ENCODE peak calls at places on chromosomes 1 and 21, in five cellular contexts. Y, Q, C, K and S are unnamed samples.

GRCh38 chr1:184019066-184019465 is 18.5 kb downstream of the COLGALT2 start:
- DNase-seq in Y (no peak), Q (no peak), C (no peak), K (no peak), S (no peak)

GRCh38 chr1:75130312-75130677 is 3.9 kb upstream of the LHX8 start:
- DNase-seq in Y (no peak), Q (no peak), C (peak; percentile 37), K (no peak), S (no peak)

GRCh38 chr21:26177187-26177586 is 6.6 kb upstream of the APP start:
- DNase-seq in Y (no peak), Q (no peak), C (no peak), K (no peak), S (no peak)

GRCh38 chr1:200473698-200474371 is 64.0 kb upstream of the ZNF281 start:
- DNase-seq in Y (no peak), Q (no peak), C (no peak), K (no peak), S (no peak)

GRCh38 chr1:109569323-109569722 is 20.9 kb downstream of the GNAI3 start:
- DNase-seq in Y (no peak), Q (no peak), C (no peak), K (no peak), S (no peak)

GRCh38 chr21:18987515-18988026 is 584.0 kb upstream of the TMPRSS15 start:
- DNase-seq in Y (no peak), Q (no peak), C (peak; percentile 37), K (no peak), S (no peak)

GRCh38 chr1:180609643-180610555 is 21.9 kb upstream of the XPR1 start:
- DNase-seq in Y (no peak), Q (no peak), C (no peak), K (no peak), S (no peak)

GRCh38 chr1:43866201-43866600 is 67.4 kb upstream of the ARTN start:
- DNase-seq in Y (no peak), Q (no peak), C (no peak), K (no peak), S (no peak)

GRCh38 chr1:155063550-155064108 is at the start of gene EFNA4:
- DNase-seq in Y (peak; percentile 86), Q (peak; percentile 93), C (peak; percentile 90), K (peak; percentile 89), S (peak; percentile 87)

GRCh38 chr1:44072204-44072603 is 40.9 kb upstream of the SLC6A9 start:
- DNase-seq in Y (no peak), Q (no peak), C (no peak), K (no peak), S (no peak)

GRCh38 chr1:172287207-172287606 is 133.3 kb upstream of the C1orf105 start:
- DNase-seq in Y (peak; percentile 62), Q (peak; percentile 14), C (no peak), K (no peak), S (no peak)

DNA sequence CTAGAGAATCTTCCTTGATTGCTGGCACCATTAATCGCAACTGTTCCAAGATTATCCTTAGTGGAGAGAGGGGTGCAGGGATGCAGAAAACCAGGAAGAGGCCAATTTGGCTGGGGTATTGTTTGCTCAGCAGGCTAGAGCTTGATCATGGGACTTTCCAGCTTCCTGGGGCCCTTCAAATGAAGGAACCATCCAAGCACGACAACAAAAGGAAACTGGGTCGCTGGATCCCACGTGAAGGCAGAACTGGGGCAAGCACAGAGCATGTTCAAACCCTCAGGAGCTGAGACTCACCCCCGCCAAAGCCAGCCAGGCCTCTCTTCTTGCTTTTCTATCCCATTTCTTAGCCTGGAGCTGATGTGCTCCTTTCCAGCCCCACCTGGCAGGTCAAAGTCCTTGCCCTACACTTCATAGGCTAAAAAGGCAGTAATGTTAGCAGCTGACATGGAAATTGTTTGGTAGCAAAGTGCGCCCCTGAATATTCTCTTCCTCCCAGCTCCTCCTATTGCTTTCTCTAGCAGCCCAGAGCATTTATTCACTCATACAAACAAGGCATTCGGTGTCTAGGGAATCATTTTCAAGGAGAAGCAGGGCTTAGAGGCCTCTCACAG is 11.6 kb downstream of the KCNA2 start:
- DNase-seq in Y (no peak), Q (no peak), C (no peak), K (no peak), S (no peak)
- H3K27ac ChIP-seq in Y (no peak overlapping the region), Q (no peak overlapping the region), C (no peak overlapping the region), K (no peak overlapping the region), S (no peak overlapping the region)

DNA sequence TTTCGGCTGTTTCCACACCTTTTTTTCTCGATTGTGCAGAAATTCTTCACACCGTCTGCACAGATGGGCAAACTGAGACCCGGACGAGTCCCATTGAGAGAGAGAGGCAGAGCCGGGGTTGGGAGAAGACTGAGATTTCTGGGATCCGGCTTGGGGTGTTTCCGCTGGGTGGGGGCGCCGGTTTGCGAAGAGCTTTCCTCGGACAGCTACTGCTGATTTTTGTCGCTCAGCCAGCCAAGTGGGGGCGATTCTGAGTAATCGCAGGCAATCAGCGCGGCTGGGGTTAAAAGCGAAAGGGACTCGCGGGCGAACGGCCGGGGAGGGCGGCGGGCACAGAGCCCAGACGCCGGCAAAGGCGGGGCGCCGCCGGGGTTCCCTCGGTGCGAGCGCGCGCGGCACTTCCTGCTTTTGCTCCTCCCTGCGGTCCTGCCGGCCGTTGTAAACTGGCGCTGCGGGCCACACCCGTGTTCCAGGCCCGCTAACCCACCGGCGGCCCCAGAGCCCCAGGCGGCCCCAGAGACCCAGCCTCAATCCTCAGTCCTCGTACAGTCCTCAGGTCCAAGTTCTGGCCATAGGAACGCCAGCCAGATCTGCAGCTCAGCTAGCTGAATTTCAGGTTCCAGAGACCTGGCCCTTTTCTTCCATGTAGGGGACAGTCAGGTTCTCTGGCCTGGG is 32.4 kb upstream of the JUN start:
- DNase-seq in Y (peak; percentile 90), Q (peak; percentile 96), C (peak; percentile 94), K (peak; percentile 88), S (peak; percentile 78)
- H3K4me1 ChIP-seq in Y (peaks cover 8% of the 10 kb centered on the region), Q (peaks cover 43% of the 10 kb centered on the region), C (peaks cover 9% of the 10 kb centered on the region), K (no peaks in the 10 kb centered on the region), S (peaks cover 51% of the 10 kb centered on the region)

DNA sequence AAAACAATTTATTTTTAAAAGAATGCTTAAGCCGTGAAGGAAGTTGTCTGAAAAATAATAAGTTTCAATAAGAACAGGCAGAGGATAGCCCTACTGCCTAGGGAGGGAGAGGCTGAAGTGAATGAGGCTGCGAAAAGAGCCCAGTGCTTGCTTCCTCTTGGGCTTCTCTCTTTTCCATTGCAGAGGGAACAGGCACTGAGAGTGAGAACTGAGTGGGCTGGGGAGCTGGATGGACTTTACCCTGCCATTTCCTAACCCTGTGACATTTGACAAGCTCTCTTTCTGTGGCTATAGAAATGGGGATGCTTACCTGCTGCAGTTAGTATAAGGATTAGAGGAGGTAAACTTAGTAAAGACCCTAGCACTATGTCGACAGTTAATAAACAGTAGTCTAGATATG is 30.0 kb downstream of the TENT5C start:
- DNase-seq in Y (no peak), Q (no peak), C (no peak), K (no peak), S (no peak)
- H3K4me3 ChIP-seq in Y (no peak overlapping the region), Q (no peak overlapping the region), C (no peak overlapping the region), K (no peak overlapping the region), S (no peak overlapping the region)

GRCh38 chr1:55128418-55128817 is 86.7 kb downstream of the USP24 start:
- DNase-seq in Y (no peak), Q (no peak), C (no peak), K (no peak), S (no peak)
- H3K27ac ChIP-seq in Y (no peak overlapping the region), Q (no peak overlapping the region), C (no peak overlapping the region), K (no peak overlapping the region), S (no peak overlapping the region)

DNA sequence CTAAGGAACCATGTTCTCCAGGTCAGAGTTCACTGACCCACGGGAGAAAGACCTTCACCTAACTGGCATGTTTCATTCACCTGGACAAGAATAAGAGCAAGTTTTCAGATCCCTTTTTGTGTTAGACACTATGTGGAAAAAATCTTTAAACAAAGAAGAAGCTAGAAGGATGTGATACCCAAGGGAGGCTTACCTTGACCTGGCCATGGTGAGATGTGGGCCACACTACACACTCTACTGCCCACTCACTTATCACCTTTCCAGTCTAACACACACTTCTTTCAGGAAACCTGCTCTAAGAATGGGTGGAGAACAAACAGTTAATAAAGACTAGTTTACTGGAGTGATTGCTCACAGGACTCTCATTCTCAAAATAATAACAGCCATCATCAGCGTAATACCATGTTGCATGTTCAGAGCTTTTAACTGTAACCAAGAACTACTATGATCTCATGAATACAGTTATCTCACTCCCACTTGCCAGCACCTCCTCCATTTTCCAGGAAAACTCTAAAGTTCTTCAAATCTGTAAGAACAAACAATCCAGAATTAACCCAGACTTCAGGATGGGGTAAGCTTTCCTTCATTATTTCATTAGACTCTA is 1.4 kb downstream of the RGS8 start:
- DNase-seq in Y (no peak), Q (no peak), C (no peak), K (no peak), S (no peak)
- H3K4me1 ChIP-seq in Y (peaks cover 2% of the 10 kb centered on the region), Q (no peaks in the 10 kb centered on the region), C (no peaks in the 10 kb centered on the region), K (peaks cover 6% of the 10 kb centered on the region), S (no peaks in the 10 kb centered on the region)

GRCh38 chr1:151131832-151132675 is 14.4 kb downstream of the SEMA6C start:
- DNase-seq in Y (peak; percentile 69), Q (peak; percentile 26), C (peak; percentile 67), K (no peak), S (no peak)
- H3K4me3 ChIP-seq in Y (peak overlapping the region; percentile 44), Q (peak overlapping the region; percentile 19), C (peak overlapping the region; percentile 2), K (peak overlapping the region; percentile 51), S (no peak overlapping the region)

GRCh38 chr1:158118713-158119402 is 61.8 kb upstream of the CD1D start:
- DNase-seq in Y (no peak), Q (no peak), C (no peak), K (no peak), S (no peak)
- H3K27ac ChIP-seq in Y (no peak overlapping the region), Q (no peak overlapping the region), C (no peak overlapping the region), K (no peak overlapping the region), S (no peak overlapping the region)

GRCh38 chr1:206674745-206675175 is 9.9 kb upstream of the MAPKAPK2 start:
- DNase-seq in Y (peak; percentile 82), Q (peak; percentile 82), C (peak; percentile 29), K (peak; percentile 78), S (no peak)
- H3K4me1 ChIP-seq in Y (peaks cover 6% of the 10 kb centered on the region), Q (peaks cover 45% of the 10 kb centered on the region), C (no peaks in the 10 kb centered on the region), K (peaks cover 20% of the 10 kb centered on the region), S (peaks cover 9% of the 10 kb centered on the region)